ENCODE peak calls at places on chromosomes 1 and 21, in seven cellular contexts. One of them, this sample, is unnamed.

GRCh38 chr1:22216210-22216883 is 73.5 kb upstream of the WNT4 start:
- DNase-seq in cardiac muscle cell: no peak
- DNase-seq in epithelial cell of esophagus: no peak
- DNase-seq in NB4: no peak
- DNase-seq in psoas muscle: no peak
- DNase-seq in fibroblast of the aortic adventitia: no peak
- DNase-seq in choroid plexus epithelial cell: no peak
- DNase-seq in this sample: no peak

GRCh38 chr21:14836950-14837349 is 227.8 kb downstream of the NRIP1 start:
- DNase-seq in cardiac muscle cell: peak; percentile 16
- DNase-seq in epithelial cell of esophagus: no peak
- DNase-seq in NB4: no peak
- DNase-seq in psoas muscle: no peak
- DNase-seq in fibroblast of the aortic adventitia: peak; percentile 61
- DNase-seq in choroid plexus epithelial cell: no peak
- DNase-seq in this sample: no peak

GRCh38 chr1:15322648-15323350 is 75.8 kb downstream of the FHAD1 start:
- DNase-seq in cardiac muscle cell: no peak
- DNase-seq in epithelial cell of esophagus: no peak
- DNase-seq in NB4: no peak
- DNase-seq in psoas muscle: no peak
- DNase-seq in fibroblast of the aortic adventitia: no peak
- DNase-seq in choroid plexus epithelial cell: no peak
- DNase-seq in this sample: no peak

GRCh38 chr1:181097242-181097641 is 8.7 kb downstream of the IER5 start:
- DNase-seq in cardiac muscle cell: no peak
- DNase-seq in epithelial cell of esophagus: no peak
- DNase-seq in NB4: no peak
- DNase-seq in psoas muscle: no peak
- DNase-seq in fibroblast of the aortic adventitia: no peak
- DNase-seq in choroid plexus epithelial cell: no peak
- DNase-seq in this sample: no peak

GRCh38 chr1:51628715-51629590 is 12.1 kb downstream of the OSBPL9 start:
- DNase-seq in cardiac muscle cell: no peak
- DNase-seq in epithelial cell of esophagus: peak; percentile 67
- DNase-seq in NB4: no peak
- DNase-seq in psoas muscle: no peak
- DNase-seq in fibroblast of the aortic adventitia: no peak
- DNase-seq in choroid plexus epithelial cell: no peak
- DNase-seq in this sample: no peak

GRCh38 chr1:203999618-204000017 is 73.3 kb upstream of the SOX13 start:
- DNase-seq in cardiac muscle cell: no peak
- DNase-seq in epithelial cell of esophagus: no peak
- DNase-seq in NB4: no peak
- DNase-seq in psoas muscle: no peak
- DNase-seq in fibroblast of the aortic adventitia: no peak
- DNase-seq in choroid plexus epithelial cell: no peak
- DNase-seq in this sample: no peak

GRCh38 chr1:218156602-218157001 is 128.5 kb upstream of the RRP15 start:
- DNase-seq in cardiac muscle cell: no peak
- DNase-seq in epithelial cell of esophagus: peak; percentile 43
- DNase-seq in NB4: no peak
- DNase-seq in psoas muscle: no peak
- DNase-seq in fibroblast of the aortic adventitia: no peak
- DNase-seq in choroid plexus epithelial cell: no peak
- DNase-seq in this sample: no peak

GRCh38 chr1:115679141-115679611 is 37.4 kb downstream of the VANGL1 start:
- DNase-seq in cardiac muscle cell: peak; percentile 73
- DNase-seq in epithelial cell of esophagus: peak; percentile 81
- DNase-seq in NB4: peak; percentile 29
- DNase-seq in psoas muscle: peak; percentile 67
- DNase-seq in fibroblast of the aortic adventitia: peak; percentile 74
- DNase-seq in choroid plexus epithelial cell: peak; percentile 80
- DNase-seq in this sample: peak; percentile 41

GRCh38 chr21:41786521-41786987 is 19.7 kb upstream of the RIPK4 start:
- DNase-seq in cardiac muscle cell: no peak
- DNase-seq in epithelial cell of esophagus: peak; percentile 99
- DNase-seq in NB4: no peak
- DNase-seq in psoas muscle: no peak
- DNase-seq in fibroblast of the aortic adventitia: peak; percentile 73
- DNase-seq in choroid plexus epithelial cell: no peak
- DNase-seq in this sample: no peak

GRCh38 chr1:173917149-173917548 is at the start of gene SERPINC1:
- DNase-seq in cardiac muscle cell: no peak
- DNase-seq in epithelial cell of esophagus: no peak
- DNase-seq in NB4: no peak
- DNase-seq in psoas muscle: no peak
- DNase-seq in fibroblast of the aortic adventitia: no peak
- DNase-seq in choroid plexus epithelial cell: no peak
- DNase-seq in this sample: no peak

GRCh38 chr1:234000557-234001081 is 96.1 kb downstream of the SLC35F3 start:
- DNase-seq in cardiac muscle cell: no peak
- DNase-seq in epithelial cell of esophagus: peak; percentile 21
- DNase-seq in NB4: no peak
- DNase-seq in psoas muscle: no peak
- DNase-seq in fibroblast of the aortic adventitia: no peak
- DNase-seq in choroid plexus epithelial cell: no peak
- DNase-seq in this sample: no peak

GRCh38 chr1:242784807-242785206 is 260.3 kb upstream of the PLD5 start:
- DNase-seq in cardiac muscle cell: no peak
- DNase-seq in epithelial cell of esophagus: no peak
- DNase-seq in NB4: no peak
- DNase-seq in psoas muscle: no peak
- DNase-seq in fibroblast of the aortic adventitia: peak; percentile 0
- DNase-seq in choroid plexus epithelial cell: peak; percentile 1
- DNase-seq in this sample: no peak

GRCh38 chr1:116847688-116848531 is 61.8 kb upstream of the PTGFRN start:
- DNase-seq in cardiac muscle cell: peak; percentile 59
- DNase-seq in epithelial cell of esophagus: peak; percentile 55
- DNase-seq in NB4: no peak
- DNase-seq in psoas muscle: peak; percentile 68
- DNase-seq in fibroblast of the aortic adventitia: peak; percentile 75
- DNase-seq in choroid plexus epithelial cell: peak; percentile 72
- DNase-seq in this sample: peak; percentile 56

GRCh38 chr21:30434033-30434631 is 4.1 kb downstream of the KRTAP13-4 start:
- DNase-seq in cardiac muscle cell: peak; percentile 35
- DNase-seq in epithelial cell of esophagus: peak; percentile 62
- DNase-seq in NB4: peak; percentile 51
- DNase-seq in psoas muscle: no peak
- DNase-seq in fibroblast of the aortic adventitia: peak; percentile 0
- DNase-seq in choroid plexus epithelial cell: peak; percentile 51
- DNase-seq in this sample: peak; percentile 52

GRCh38 chr1:12456979-12457378 is 161.0 kb downstream of the DHRS3 start:
- DNase-seq in cardiac muscle cell: peak; percentile 81
- DNase-seq in epithelial cell of esophagus: no peak
- DNase-seq in NB4: no peak
- DNase-seq in psoas muscle: no peak
- DNase-seq in fibroblast of the aortic adventitia: peak; percentile 88
- DNase-seq in choroid plexus epithelial cell: peak; percentile 72
- DNase-seq in this sample: no peak

GRCh38 chr1:27235827-27236226 is 1.4 kb downstream of the WDTC1 start:
- DNase-seq in cardiac muscle cell: peak; percentile 14
- DNase-seq in epithelial cell of esophagus: peak; percentile 51
- DNase-seq in NB4: peak; percentile 67
- DNase-seq in psoas muscle: no peak
- DNase-seq in fibroblast of the aortic adventitia: peak; percentile 36
- DNase-seq in choroid plexus epithelial cell: peak; percentile 28
- DNase-seq in this sample: peak; percentile 36

GRCh38 chr21:44969965-44970755 is 30.3 kb downstream of the SLX9 start:
- DNase-seq in cardiac muscle cell: peak; percentile 13
- DNase-seq in epithelial cell of esophagus: peak; percentile 36
- DNase-seq in NB4: peak; percentile 71
- DNase-seq in psoas muscle: no peak
- DNase-seq in fibroblast of the aortic adventitia: no peak
- DNase-seq in choroid plexus epithelial cell: no peak
- DNase-seq in this sample: no peak

GRCh38 chr1:24898909-24899439 is 31.1 kb downstream of the RUNX3 start:
- DNase-seq in cardiac muscle cell: no peak
- DNase-seq in epithelial cell of esophagus: no peak
- DNase-seq in NB4: no peak
- DNase-seq in psoas muscle: no peak
- DNase-seq in fibroblast of the aortic adventitia: no peak
- DNase-seq in choroid plexus epithelial cell: no peak
- DNase-seq in this sample: peak; percentile 52

GRCh38 chr1:94544706-94545490 is 3.3 kb upstream of the F3 start:
- DNase-seq in cardiac muscle cell: peak; percentile 80
- DNase-seq in epithelial cell of esophagus: peak; percentile 77
- DNase-seq in NB4: no peak
- DNase-seq in psoas muscle: no peak
- DNase-seq in fibroblast of the aortic adventitia: peak; percentile 90
- DNase-seq in choroid plexus epithelial cell: peak; percentile 79
- DNase-seq in this sample: no peak

GRCh38 chr1:64884261-64885040 is 81.9 kb downstream of the JAK1 start:
- DNase-seq in cardiac muscle cell: peak; percentile 60
- DNase-seq in epithelial cell of esophagus: no peak
- DNase-seq in NB4: no peak
- DNase-seq in psoas muscle: no peak
- DNase-seq in fibroblast of the aortic adventitia: peak; percentile 54
- DNase-seq in choroid plexus epithelial cell: peak; percentile 56
- DNase-seq in this sample: no peak

GRCh38 chr1:78919150-78919549 is 87.4 kb downstream of the ADGRL4 start:
- DNase-seq in cardiac muscle cell: no peak
- DNase-seq in epithelial cell of esophagus: no peak
- DNase-seq in NB4: no peak
- DNase-seq in psoas muscle: no peak
- DNase-seq in fibroblast of the aortic adventitia: no peak
- DNase-seq in choroid plexus epithelial cell: no peak
- DNase-seq in this sample: no peak

GRCh38 chr1:221337106-221337505 is 404.8 kb downstream of the DUSP10 start:
- DNase-seq in cardiac muscle cell: no peak
- DNase-seq in epithelial cell of esophagus: no peak
- DNase-seq in NB4: no peak
- DNase-seq in psoas muscle: no peak
- DNase-seq in fibroblast of the aortic adventitia: no peak
- DNase-seq in choroid plexus epithelial cell: no peak
- DNase-seq in this sample: no peak

GRCh38 chr1:37513795-37514349 is 694 bp downstream of the MEAF6 start:
- DNase-seq in cardiac muscle cell: peak; percentile 8
- DNase-seq in epithelial cell of esophagus: peak; percentile 53
- DNase-seq in NB4: peak; percentile 42
- DNase-seq in psoas muscle: no peak
- DNase-seq in fibroblast of the aortic adventitia: no peak
- DNase-seq in choroid plexus epithelial cell: peak; percentile 16
- DNase-seq in this sample: peak; percentile 68

GRCh38 chr1:37506740-37507139 is 7.8 kb downstream of the MEAF6 start:
- DNase-seq in cardiac muscle cell: no peak
- DNase-seq in epithelial cell of esophagus: no peak
- DNase-seq in NB4: no peak
- DNase-seq in psoas muscle: no peak
- DNase-seq in fibroblast of the aortic adventitia: no peak
- DNase-seq in choroid plexus epithelial cell: no peak
- DNase-seq in this sample: no peak

GRCh38 chr1:37514350-37515184 is at the start of gene MEAF6:
- DNase-seq in cardiac muscle cell: peak; percentile 87
- DNase-seq in epithelial cell of esophagus: peak; percentile 77
- DNase-seq in NB4: peak; percentile 90
- DNase-seq in psoas muscle: peak; percentile 91
- DNase-seq in fibroblast of the aortic adventitia: peak; percentile 74
- DNase-seq in choroid plexus epithelial cell: peak; percentile 84
- DNase-seq in this sample: peak; percentile 91

DNA sequence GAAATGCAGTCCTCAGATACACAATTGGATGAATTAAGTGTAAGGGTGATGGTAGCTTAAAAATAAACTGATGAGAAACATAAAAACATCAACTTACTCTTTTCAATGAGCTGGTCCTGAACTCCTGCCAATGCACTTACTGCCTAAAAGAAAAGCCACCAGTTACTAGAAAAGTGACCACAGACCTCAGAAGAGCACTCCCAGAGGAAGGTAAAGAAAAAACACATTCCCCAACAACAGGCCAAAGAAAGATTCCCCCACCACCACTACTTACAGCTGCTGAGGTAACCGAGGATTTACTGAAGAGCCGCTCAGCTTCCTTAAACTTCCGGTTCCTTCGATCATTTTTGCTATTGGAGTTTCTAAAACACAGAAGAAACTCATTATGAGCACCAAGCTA is 5.4 kb downstream of the MEAF6 start:
- DNase-seq in cardiac muscle cell: peak; percentile 36
- DNase-seq in epithelial cell of esophagus: peak; percentile 4
- DNase-seq in NB4: peak; percentile 47
- DNase-seq in psoas muscle: no peak
- DNase-seq in fibroblast of the aortic adventitia: no peak
- DNase-seq in choroid plexus epithelial cell: peak; percentile 59
- DNase-seq in this sample: peak; percentile 40
- TF ChIP-seq CTCF in cardiac muscle cell: no peak
- TF ChIP-seq CTCF in epithelial cell of esophagus: peak; percentile 24
- TF ChIP-seq CTCF in NB4: no peak
- TF ChIP-seq CTCF in psoas muscle: no peak
- TF ChIP-seq CTCF in fibroblast of the aortic adventitia: peak; percentile 18
- TF ChIP-seq CTCF in choroid plexus epithelial cell: peak; percentile 52
- TF ChIP-seq CTCF in this sample: peak; percentile 16

GRCh38 chr21:29297483-29298347 is 1.0 kb upstream of the BACH1 start:
- DNase-seq in cardiac muscle cell: no peak
- DNase-seq in epithelial cell of esophagus: no peak
- DNase-seq in NB4: no peak
- DNase-seq in psoas muscle: no peak
- DNase-seq in fibroblast of the aortic adventitia: no peak
- DNase-seq in choroid plexus epithelial cell: no peak
- DNase-seq in this sample: no peak
- H3K4me3 ChIP-seq in cardiac muscle cell: peak overlapping the region; percentile 69
- H3K4me3 ChIP-seq in epithelial cell of esophagus: peak overlapping the region; percentile 43
- H3K4me3 ChIP-seq in NB4: peak overlapping the region; percentile 40
- H3K4me3 ChIP-seq in psoas muscle: peak overlapping the region; percentile 96
- H3K4me3 ChIP-seq in fibroblast of the aortic adventitia: peak overlapping the region; percentile 63
- H3K4me3 ChIP-seq in choroid plexus epithelial cell: peak overlapping the region; percentile 56
- H3K4me3 ChIP-seq in this sample: peak overlapping the region; percentile 57

GRCh38 chr1:230581446-230582079 is 60.7 kb upstream of the COG2 start:
- DNase-seq in cardiac muscle cell: peak; percentile 3
- DNase-seq in epithelial cell of esophagus: no peak
- DNase-seq in NB4: peak; percentile 88
- DNase-seq in psoas muscle: no peak
- DNase-seq in fibroblast of the aortic adventitia: no peak
- DNase-seq in choroid plexus epithelial cell: peak; percentile 13
- DNase-seq in this sample: peak; percentile 4
- TF ChIP-seq CTCF in cardiac muscle cell: no peak
- TF ChIP-seq CTCF in epithelial cell of esophagus: no peak
- TF ChIP-seq CTCF in NB4: peak; percentile 70
- TF ChIP-seq CTCF in psoas muscle: no peak
- TF ChIP-seq CTCF in fibroblast of the aortic adventitia: no peak
- TF ChIP-seq CTCF in choroid plexus epithelial cell: peak; percentile 28
- TF ChIP-seq CTCF in this sample: peak; percentile 13

DNA sequence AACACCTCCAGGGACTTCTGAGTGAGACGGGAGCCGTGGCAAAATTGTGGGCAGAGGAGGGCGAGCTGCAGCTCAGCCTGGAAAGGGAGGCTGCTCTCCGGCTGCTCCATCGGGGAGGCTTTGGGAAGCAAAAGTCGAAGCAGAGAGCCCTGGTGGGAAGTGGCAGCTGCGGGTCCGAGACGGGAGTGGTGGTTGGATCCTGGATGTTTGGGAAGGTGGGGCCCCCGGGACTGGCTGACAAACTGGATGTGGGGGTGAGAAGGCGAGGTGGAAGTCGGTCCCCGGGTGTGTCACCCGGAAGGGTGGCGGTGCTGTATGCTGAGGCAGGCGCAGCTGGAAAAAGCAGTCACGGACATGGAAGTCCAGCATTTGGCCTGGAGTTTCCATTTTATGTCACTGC is 52.1 kb downstream of the KCNAB2 start:
- DNase-seq in cardiac muscle cell: no peak
- DNase-seq in epithelial cell of esophagus: no peak
- DNase-seq in NB4: no peak
- DNase-seq in psoas muscle: peak; percentile 39
- DNase-seq in fibroblast of the aortic adventitia: no peak
- DNase-seq in choroid plexus epithelial cell: no peak
- DNase-seq in this sample: no peak
- H3K4me3 ChIP-seq in cardiac muscle cell: no peak overlapping the region
- H3K4me3 ChIP-seq in epithelial cell of esophagus: no peak overlapping the region
- H3K4me3 ChIP-seq in NB4: no peak overlapping the region
- H3K4me3 ChIP-seq in psoas muscle: no peak overlapping the region
- H3K4me3 ChIP-seq in fibroblast of the aortic adventitia: no peak overlapping the region
- H3K4me3 ChIP-seq in choroid plexus epithelial cell: no peak overlapping the region
- H3K4me3 ChIP-seq in this sample: no peak overlapping the region